ENCODE peak calls at places on chromosomes 1 and 21, in eight cellular contexts. A is left ventricle myocardium inferior; D is CD4-positive, alpha-beta T cell; O is Caco-2; H is mammary epithelial cell; L is astrocyte of the spinal cord; S is ovary; N is spleen. Y is an unnamed sample.

GRCh38 chr1:51519048-51519856 is at the start of gene EPS15:
- DNase-seq in A (peak), D (peak), O (peak), H (peak), L (peak), S (peak), N (peak), Y (peak)

GRCh38 chr21:35904995-35905972 is 155.0 kb downstream of the SETD4 start:
- DNase-seq in A (peak), D (no peak), O (no peak), H (no peak), L (no peak), S (no peak), N (no peak), Y (no peak)

GRCh38 chr1:237838904-237839534 is 51.7 kb downstream of the ZP4 start:
- DNase-seq in A (no peak), D (no peak), O (no peak), H (no peak), L (no peak), S (no peak), N (no peak), Y (no peak)

GRCh38 chr1:31064115-31064514 is 1.4 kb downstream of the PUM1 start:
- DNase-seq in A (no peak), D (no peak), O (no peak), H (no peak), L (peak), S (no peak), N (no peak), Y (no peak)

GRCh38 chr1:111571987-111572386 is 47.6 kb upstream of the RAP1A start:
- DNase-seq in A (no peak), D (no peak), O (no peak), H (no peak), L (peak), S (no peak), N (no peak), Y (no peak)

GRCh38 chr1:95578462-95578861 is 344.5 kb downstream of the RWDD3 start:
- DNase-seq in A (no peak), D (no peak), O (no peak), H (peak), L (no peak), S (no peak), N (no peak), Y (no peak)

GRCh38 chr1:51484591-51484990 is 34.5 kb downstream of the EPS15 start:
- DNase-seq in A (no peak), D (no peak), O (no peak), H (peak), L (peak), S (no peak), N (no peak), Y (no peak)

GRCh38 chr1:182794802-182795201 is 5.2 kb downstream of the NPL start:
- DNase-seq in A (no peak), D (no peak), O (no peak), H (no peak), L (no peak), S (no peak), N (no peak), Y (no peak)

GRCh38 chr1:18819986-18820790 is 39.3 kb downstream of the TAS1R2 start:
- DNase-seq in A (no peak), D (no peak), O (no peak), H (no peak), L (no peak), S (no peak), N (no peak), Y (no peak)

GRCh38 chr1:3593745-3594144 is 17.6 kb downstream of the MEGF6 start:
- DNase-seq in A (no peak), D (no peak), O (no peak), H (no peak), L (no peak), S (no peak), N (no peak), Y (no peak)

GRCh38 chr1:3590145-3590768 is 21.1 kb downstream of the MEGF6 start:
- DNase-seq in A (no peak), D (no peak), O (no peak), H (no peak), L (no peak), S (no peak), N (no peak), Y (no peak)

GRCh38 chr1:3588395-3588794 is 22.9 kb downstream of the MEGF6 start:
- DNase-seq in A (no peak), D (no peak), O (peak), H (no peak), L (no peak), S (no peak), N (no peak), Y (no peak)

GRCh38 chr1:3593334-3593733 is 18.0 kb downstream of the MEGF6 start:
- DNase-seq in A (no peak), D (no peak), O (no peak), H (no peak), L (no peak), S (no peak), N (no peak), Y (no peak)

GRCh38 chr1:3590951-3591865 is 20.1 kb downstream of the MEGF6 start:
- DNase-seq in A (no peak), D (no peak), O (no peak), H (no peak), L (no peak), S (no peak), N (no peak), Y (no peak)
- TF ChIP-seq CTCF in A (no peak), D (no peak), O (no peak), H (no peak), L (no peak), S (no peak), N (no peak), Y (no peak)

GRCh38 chr1:21743476-21743875 is 39.5 kb downstream of the USP48 start:
- DNase-seq in A (no peak), D (no peak), O (no peak), H (no peak), L (no peak), S (no peak), N (no peak), Y (no peak)
- TF ChIP-seq CTCF in A (no peak), D (no peak), O (no peak), H (no peak), L (no peak), S (no peak), N (no peak), Y (no peak)

GRCh38 chr1:66085600-66085999 is 292.9 kb downstream of the PDE4B start:
- DNase-seq in A (no peak), D (no peak), O (no peak), H (no peak), L (no peak), S (no peak), N (no peak), Y (no peak)

GRCh38 chr1:66088787-66089186 is 296.1 kb downstream of the PDE4B start:
- DNase-seq in A (no peak), D (no peak), O (no peak), H (no peak), L (no peak), S (no peak), N (no peak), Y (no peak)

GRCh38 chr1:66084442-66084841 is 291.7 kb downstream of the PDE4B start:
- DNase-seq in A (no peak), D (no peak), O (no peak), H (no peak), L (no peak), S (no peak), N (no peak), Y (no peak)
- TF ChIP-seq CTCF in A (no peak), D (no peak), O (no peak), H (no peak), L (no peak), S (no peak), N (no peak), Y (no peak)

DNA sequence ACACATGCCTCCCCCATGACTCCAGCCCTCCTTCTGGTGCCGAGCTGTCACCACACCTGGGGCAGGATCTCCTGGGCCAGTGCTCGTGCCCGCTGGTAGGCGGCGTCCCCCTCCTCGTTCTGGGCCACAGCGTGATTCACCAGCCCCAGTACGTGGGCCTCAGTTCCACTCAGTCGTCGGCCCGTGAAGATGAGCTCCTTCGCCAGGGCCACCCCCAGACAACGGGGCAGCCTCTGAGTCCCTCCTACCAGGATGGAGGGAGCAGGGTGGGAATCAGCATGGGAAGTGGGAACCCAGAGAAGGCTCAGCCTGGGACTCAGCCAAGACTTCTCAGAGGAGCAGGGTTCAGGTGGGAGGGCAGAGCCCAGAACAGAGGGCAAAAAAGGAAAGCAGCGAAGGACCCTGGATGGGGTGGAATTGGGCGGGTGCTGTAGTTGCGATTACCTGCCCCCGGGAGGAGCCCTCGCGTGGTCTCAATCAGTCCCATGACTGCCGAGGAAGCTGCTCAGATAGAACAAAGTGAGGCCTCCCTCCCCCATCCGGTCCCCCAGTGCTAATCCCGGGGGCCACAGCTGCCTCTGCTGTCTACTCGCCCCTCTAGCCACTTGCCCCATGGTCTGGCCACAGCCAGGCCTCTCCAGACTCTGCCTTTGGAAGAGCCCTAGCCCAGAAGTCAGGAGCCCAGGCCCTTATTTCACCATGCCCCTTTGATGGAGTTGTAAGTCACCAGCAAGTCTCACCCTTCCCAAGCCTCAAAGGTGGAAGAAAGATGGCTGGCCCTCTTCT is 16.8 kb downstream of the ECHDC2 start:
- DNase-seq in A (no peak), D (peak), O (peak), H (no peak), L (no peak), S (no peak), N (no peak), Y (peak)
- TF ChIP-seq CTCF in A (peak), D (peak), O (peak), H (peak), L (peak), S (no peak), N (peak), Y (peak)

GRCh38 chr21:17257784-17258183 is 255.1 kb upstream of the CXADR start:
- DNase-seq in A (no peak), D (no peak), O (no peak), H (peak), L (no peak), S (no peak), N (no peak), Y (no peak)
- TF ChIP-seq CTCF in A (no peak), D (no peak), O (no peak), H (no peak), L (no peak), S (no peak), N (no peak), Y (no peak)

GRCh38 chr1:82013702-82014101 is 213.0 kb downstream of the ADGRL2 start:
- DNase-seq in A (no peak), D (no peak), O (no peak), H (no peak), L (no peak), S (no peak), N (no peak), Y (no peak)
- TF ChIP-seq CTCF in A (peak), D (no peak), O (no peak), H (peak), L (peak), S (no peak), N (no peak), Y (no peak)

GRCh38 chr1:248618878-248619277 is 16.0 kb downstream of the OR2T11 start:
- DNase-seq in A (peak), D (peak), O (peak), H (peak), L (no peak), S (no peak), N (no peak), Y (peak)
- TF ChIP-seq CTCF in A (peak), D (peak), O (peak), H (peak), L (peak), S (no peak), N (peak), Y (peak)

DNA sequence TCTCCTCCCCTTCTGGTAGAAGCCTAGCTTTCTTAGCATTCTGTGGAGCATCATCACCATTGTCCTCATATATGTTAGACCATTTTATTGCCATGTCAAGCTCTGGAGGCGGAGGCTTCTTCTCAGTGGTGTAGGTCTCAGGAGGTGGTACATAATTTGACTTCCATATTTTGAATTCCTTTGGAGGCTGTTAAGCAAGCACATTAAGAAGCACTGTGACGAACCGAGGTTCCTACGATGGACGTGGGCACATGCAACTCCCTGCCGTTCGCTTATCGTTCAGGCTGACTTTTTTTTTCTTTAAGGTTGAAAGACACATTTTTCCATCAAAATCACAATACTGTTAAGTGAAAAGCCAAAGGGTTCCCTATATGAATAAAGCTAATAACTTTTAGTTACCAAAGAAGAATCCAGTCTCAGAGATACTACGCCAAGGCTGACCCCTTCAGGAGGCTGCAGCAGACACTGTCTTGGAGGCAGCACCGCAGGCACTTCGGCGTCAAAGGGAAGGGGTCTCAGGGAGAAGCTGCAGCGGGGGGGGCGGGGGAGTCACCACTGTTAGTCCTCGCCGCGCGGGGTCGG is 835 bp downstream of the C1orf52 start:
- DNase-seq in A (no peak), D (no peak), O (no peak), H (no peak), L (peak), S (no peak), N (no peak), Y (no peak)
- TF ChIP-seq CTCF in A (no peak), D (no peak), O (no peak), H (no peak), L (no peak), S (no peak), N (no peak), Y (peak)

GRCh38 chr1:245921417-245921816 is 585.7 kb downstream of the SMYD3 start:
- DNase-seq in A (no peak), D (no peak), O (no peak), H (no peak), L (no peak), S (no peak), N (no peak), Y (no peak)

GRCh38 chr1:245926888-245927287 is 580.2 kb downstream of the SMYD3 start:
- DNase-seq in A (no peak), D (no peak), O (no peak), H (no peak), L (no peak), S (no peak), N (no peak), Y (no peak)

GRCh38 chr1:245917403-245917802 is 589.7 kb downstream of the SMYD3 start:
- DNase-seq in A (no peak), D (no peak), O (no peak), H (no peak), L (no peak), S (no peak), N (no peak), Y (no peak)

GRCh38 chr1:245923215-245923614 is 583.9 kb downstream of the SMYD3 start:
- DNase-seq in A (no peak), D (no peak), O (no peak), H (no peak), L (no peak), S (no peak), N (no peak), Y (no peak)
- TF ChIP-seq CTCF in A (no peak), D (no peak), O (no peak), H (no peak), L (no peak), S (no peak), N (no peak), Y (no peak)